ENCODE peak calls at places on chromosomes 3 and 15, in ten cellular contexts. K is transverse colon; W is pons; F is fibroblast of lung; C is effector memory CD8-positive, alpha-beta T cell; M is kidney epithelial cell; O is AG08396; V is T-helper 2 cell; U is ACHN; H is T-helper 9 cell. P is an unnamed sample.

GRCh38 chr3:170529912-170530311 is 56.0 kb downstream of the SLC7A14 start:
- DNase-seq in K (no peak), O (no peak), C (no peak), V (no peak), U (no peak), M (no peak), W (no peak), H (no peak), F (no peak), P (no peak)

GRCh38 chr3:72145506-72146380 is 360.8 kb upstream of the PROK2 start:
- DNase-seq in F (peak), V (no peak), U (no peak), H (no peak), W (no peak), M (no peak), O (no peak), C (no peak), K (no peak), P (no peak)

GRCh38 chr15:22224241-22224671 is 143.9 kb downstream of the OR4M2 start:
- DNase-seq in K (no peak), V (no peak), H (no peak), W (no peak), C (no peak), F (no peak), M (no peak), O (no peak), U (no peak), P (peak)

GRCh38 chr15:77180757-77181156 is 109.8 kb upstream of the TSPAN3 start:
- DNase-seq in C (no peak), U (no peak), K (no peak), H (no peak), F (no peak), V (no peak), M (no peak), O (no peak), W (no peak), P (no peak)

GRCh38 chr15:50066202-50066601 is 52.8 kb downstream of the ATP8B4 start:
- DNase-seq in W (no peak), C (no peak), M (no peak), V (no peak), K (no peak), U (no peak), F (peak), O (no peak), H (no peak), P (no peak)

GRCh38 chr15:80769471-80770355 is 9.5 kb upstream of the CEMIP start:
- DNase-seq in U (no peak), V (no peak), H (no peak), K (no peak), O (no peak), F (no peak), C (no peak), W (no peak), M (no peak), P (no peak)

GRCh38 chr15:26841941-26842340 is 24.9 kb upstream of the GABRA5 start:
- DNase-seq in U (no peak), K (no peak), F (no peak), O (no peak), W (no peak), C (no peak), H (no peak), M (no peak), V (no peak), P (no peak)

GRCh38 chr3:189103208-189103607 is 68.6 kb upstream of the TPRG1 start:
- DNase-seq in F (no peak), W (no peak), H (no peak), M (no peak), U (no peak), K (no peak), C (no peak), O (no peak), V (no peak), P (no peak)

GRCh38 chr15:33903661-33904060 is 64.6 kb upstream of the CHRM5 start:
- DNase-seq in C (no peak), F (no peak), W (no peak), O (no peak), M (no peak), V (no peak), H (no peak), K (no peak), U (no peak), P (no peak)

GRCh38 chr3:66038384-66038725 is 363 bp downstream of the MAGI1 start:
- DNase-seq in F (no peak), U (no peak), K (no peak), M (no peak), H (no peak), W (no peak), V (no peak), C (no peak), O (peak), P (no peak)

GRCh38 chr15:81294501-81294850 is 29.5 kb downstream of the STARD5 start:
- DNase-seq in V (no peak), H (no peak), K (peak), C (no peak), F (no peak), O (no peak), M (no peak), U (no peak), W (no peak), P (no peak)

GRCh38 chr3:62876064-62876463 is 848 bp upstream of the CADPS start:
- DNase-seq in U (peak), O (peak), V (no peak), K (peak), M (peak), W (no peak), H (no peak), C (no peak), F (peak), P (no peak)

GRCh38 chr3:36991147-36991546 is 1.8 kb downstream of the EPM2AIP1 start:
- DNase-seq in U (no peak), H (no peak), K (no peak), V (no peak), M (no peak), C (no peak), O (no peak), W (no peak), F (no peak), P (no peak)

GRCh38 chr3:23685484-23686258 is 120.1 kb upstream of the UBE2E1 start:
- DNase-seq in U (peak), M (peak), W (peak), H (no peak), K (peak), F (peak), O (peak), C (no peak), V (no peak), P (peak)

GRCh38 chr3:62529230-62529629 is 155.9 kb upstream of the FEZF2 start:
- DNase-seq in C (no peak), V (no peak), O (no peak), U (peak), M (peak), F (peak), K (peak), W (peak), H (no peak), P (no peak)

GRCh38 chr3:12188681-12189287 is 30.1 kb upstream of the TIMP4 start:
- DNase-seq in M (no peak), O (no peak), W (no peak), H (no peak), U (no peak), C (no peak), V (no peak), F (no peak), K (no peak), P (no peak)

GRCh38 chr15:74773731-74774252 is 8.1 kb upstream of the CSK start:
- DNase-seq in O (no peak), W (no peak), U (no peak), C (no peak), F (no peak), K (peak), M (no peak), V (no peak), H (no peak), P (no peak)

GRCh38 chr3:13019706-13020105 is 53.5 kb downstream of the IQSEC1 start:
- DNase-seq in O (no peak), C (no peak), U (no peak), K (no peak), M (no peak), F (no peak), H (no peak), V (no peak), W (no peak), P (peak)

GRCh38 chr15:47708595-47708994 is 8.7 kb upstream of the SEMA6D start:
- DNase-seq in W (no peak), U (no peak), K (peak), O (no peak), C (no peak), H (no peak), F (no peak), V (no peak), M (no peak), P (no peak)

GRCh38 chr3:170572665-170573253 is 13.1 kb downstream of the SLC7A14 start:
- DNase-seq in V (no peak), U (peak), H (no peak), W (no peak), M (peak), F (peak), C (no peak), K (no peak), O (peak), P (no peak)

GRCh38 chr3:147699175-147699838 is 290.1 kb downstream of the ZIC1 start:
- DNase-seq in U (no peak), M (peak), V (no peak), O (peak), H (no peak), F (peak), W (no peak), K (no peak), C (no peak), P (no peak)

GRCh38 chr15:28125673-28126651 is 26.8 kb upstream of the OCA2 start:
- DNase-seq in W (peak), V (no peak), K (no peak), U (peak), H (no peak), C (no peak), O (peak), F (peak), M (no peak), P (no peak)

GRCh38 chr15:60299452-60300047 is 98.2 kb downstream of the ANXA2 start:
- DNase-seq in K (peak), O (peak), M (no peak), U (no peak), C (no peak), H (no peak), F (peak), V (no peak), W (peak), P (no peak)

P was measured in sigmoid colon.